ENCODE peak calls at places on chromosome 2, in five cellular contexts. I is right lobe of liver, L is AG04450, H is osteoblast, O is fibroblast of lung. P is an unnamed sample. For H3K9me3, the result is how much of the 10 kb centered on the place peaks cover.

GRCh38 chr2:178828496-178828895 is 21.3 kb upstream of the TTN start:
- DNase-seq in O (no peak), H (no peak), I (no peak), L (no peak), P (no peak)

GRCh38 chr2:15299904-15300528 is 261.1 kb downstream of the NBAS start:
- DNase-seq in I (no peak), H (no peak), O (no peak), L (no peak), P (no peak)

GRCh38 chr2:60540054-60540453 is 13.4 kb downstream of the BCL11A start:
- DNase-seq in H (no peak), I (no peak), L (no peak), O (no peak), P (no peak)

GRCh38 chr2:72828840-72829507 is 3.1 kb upstream of the EXOC6B start:
- DNase-seq in O (peak), L (no peak), H (no peak), I (no peak), P (no peak)

GRCh38 chr2:20812779-20813178 is 10.1 kb downstream of the LDAH start:
- DNase-seq in L (no peak), H (no peak), I (no peak), O (no peak), P (no peak)

GRCh38 chr2:63435080-63435479 is 153.2 kb downstream of the WDPCP start:
- DNase-seq in I (no peak), L (no peak), O (peak), H (no peak), P (no peak)

GRCh38 chr2:113799375-113799774 is 42.9 kb upstream of the SLC35F5 start:
- DNase-seq in O (peak), I (no peak), L (no peak), H (no peak), P (no peak)

GRCh38 chr2:240086563-240086962 is 33.2 kb upstream of the OR6B3 start:
- DNase-seq in O (no peak), H (no peak), L (no peak), I (no peak), P (no peak)

GRCh38 chr2:40218679-40219078 is 233.2 kb downstream of the SLC8A1 start:
- DNase-seq in L (no peak), I (peak), O (peak), H (no peak), P (no peak)

GRCh38 chr2:178707471-178707870 is 99.8 kb downstream of the TTN start:
- DNase-seq in O (no peak), L (no peak), H (no peak), I (no peak), P (no peak)

GRCh38 chr2:1472350-1472749 is 59.1 kb downstream of the TPO start:
- DNase-seq in H (peak), L (no peak), I (no peak), O (no peak), P (no peak)

GRCh38 chr2:50840346-50841124 is 191.4 kb downstream of the NRXN1 start:
- DNase-seq in H (no peak), O (no peak), L (no peak), I (no peak), P (no peak)

GRCh38 chr2:109059474-109060165 is 69.4 kb upstream of the SH3RF3 start:
- DNase-seq in I (peak), O (no peak), H (no peak), L (no peak), P (no peak)

GRCh38 chr2:1685957-1686783 is 58.1 kb downstream of the PXDN start:
- DNase-seq in O (no peak), H (peak), L (no peak), I (no peak), P (no peak)

GRCh38 chr2:31231571-31232287 is 2.2 kb upstream of the EHD3 start:
- DNase-seq in O (no peak), L (no peak), I (peak), H (no peak), P (no peak)

GRCh38 chr2:69171070-69171811 is 158.3 kb downstream of the ANTXR1 start:
- DNase-seq in O (no peak), I (no peak), L (no peak), H (no peak), P (no peak)

GRCh38 chr2:105645031-105645940 is 99.4 kb upstream of the NCK2 start:
- DNase-seq in O (no peak), I (no peak), H (no peak), L (no peak), P (no peak)

GRCh38 chr2:168624028-168624427 is 168.0 kb downstream of the CERS6 start:
- DNase-seq in L (no peak), H (no peak), I (no peak), O (no peak), P (no peak)

GRCh38 chr2:164917296-164917903 is 37.9 kb downstream of the SLC38A11 start:
- DNase-seq in H (no peak), O (peak), I (peak), L (no peak), P (no peak)

GRCh38 chr2:88258208-88258607 is 88.1 kb downstream of the THNSL2 start:
- DNase-seq in O (no peak), L (no peak), H (no peak), I (no peak), P (no peak)

GRCh38 chr2:163213699-163214098 is 375.1 kb upstream of the KCNH7 start:
- DNase-seq in I (no peak), L (no peak), H (peak), O (peak), P (no peak)

GRCh38 chr2:98932778-98933343 is 3.2 kb downstream of the CRACDL start:
- DNase-seq in L (no peak), I (no peak), O (no peak), H (peak), P (no peak)

GRCh38 chr2:43220229-43220981 is 6.0 kb downstream of the ZFP36L2 start:
- DNase-seq in O (peak), I (no peak), L (no peak), H (peak), P (no peak)

GRCh38 chr2:238492905-238493304 is 66.2 kb downstream of the ASB1 start:
- DNase-seq in I (no peak), O (no peak), H (no peak), L (no peak), P (no peak)

GRCh38 chr2:65647249-65647842 is 214.9 kb upstream of the SPRED2 start:
- DNase-seq in O (no peak), I (no peak), H (no peak), L (no peak), P (no peak)

GRCh38 chr2:42961385-42961800 is 169.0 kb upstream of the HAAO start:
- DNase-seq in I (no peak), L (no peak), H (peak), O (peak), P (no peak)

GRCh38 chr2:177273456-177273855 is 8.9 kb upstream of the NFE2L2 start:
- DNase-seq in O (peak), H (no peak), L (no peak), I (peak), P (no peak)

GRCh38 chr2:98507461-98507860 is 62.8 kb downstream of the INPP4A start:
- DNase-seq in H (no peak), I (no peak), L (no peak), O (no peak), P (no peak)

GRCh38 chr2:238568455-238569414 is 142.0 kb downstream of the ASB1 start:
- DNase-seq in O (no peak), I (peak), L (no peak), H (no peak), P (no peak)

GRCh38 chr2:63734510-63734909 is 107.2 kb upstream of the UGP2 start:
- DNase-seq in O (peak), I (no peak), H (no peak), L (no peak), P (no peak)

GRCh38 chr2:62207480-62207879 is 11.6 kb downstream of the B3GNT2 start:
- DNase-seq in L (no peak), I (no peak), O (no peak), H (no peak), P (no peak)

GRCh38 chr2:62208758-62209114 is 12.8 kb downstream of the B3GNT2 start:
- DNase-seq in O (no peak), L (no peak), H (no peak), I (no peak), P (no peak)

GRCh38 chr2:62209427-62209991 is 13.6 kb downstream of the B3GNT2 start:
- DNase-seq in L (no peak), O (no peak), I (no peak), H (no peak), P (no peak)

GRCh38 chr2:62206024-62206423 is 10.1 kb downstream of the B3GNT2 start:
- DNase-seq in O (no peak), H (no peak), I (no peak), L (no peak), P (no peak)

DNA sequence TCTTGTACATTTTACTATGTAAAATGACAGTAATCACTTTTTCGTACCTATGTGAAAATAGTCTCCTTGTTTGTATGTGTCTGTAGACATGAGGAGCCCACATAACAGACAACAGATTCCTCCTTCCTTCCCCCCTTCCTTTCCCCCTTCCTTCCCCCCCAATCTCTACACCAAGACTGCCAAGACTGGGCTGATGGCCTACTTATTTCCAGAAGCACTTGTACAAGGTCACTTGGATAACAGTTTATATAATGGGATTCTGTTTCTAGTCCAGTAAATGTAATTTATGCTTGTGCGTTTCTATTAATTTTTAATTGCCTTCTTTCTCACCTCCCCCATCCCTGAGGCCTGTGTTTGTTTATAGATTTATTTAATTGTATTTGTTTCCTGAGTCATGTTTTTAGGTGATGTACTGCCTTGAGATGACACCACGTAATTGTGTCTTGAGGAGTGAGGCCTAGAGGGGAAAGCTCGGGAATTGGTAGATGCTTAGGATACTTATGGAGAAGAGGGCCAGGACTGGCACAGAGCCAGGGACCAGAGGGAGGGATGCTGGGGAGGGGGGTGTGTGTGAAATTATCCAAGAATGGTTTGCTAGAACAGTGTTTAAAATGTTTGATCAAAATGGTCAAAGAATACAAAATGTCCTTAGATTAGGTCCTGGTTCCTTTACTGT is 12.3 kb downstream of the B3GNT2 start:
- DNase-seq in H (no peak), I (no peak), O (no peak), L (no peak), P (no peak)
- H3K9me3 ChIP-seq in H (under half), I (under half), O (under half), L (under half), P (under half)

GRCh38 chr2:188833799-188834198 is 140.4 kb upstream of the COL3A1 start:
- DNase-seq in H (no peak), O (no peak), I (no peak), L (no peak), P (no peak)

GRCh38 chr2:188833331-188833730 is 140.8 kb upstream of the COL3A1 start:
- DNase-seq in L (no peak), I (no peak), H (no peak), O (no peak), P (no peak)

GRCh38 chr2:188835821-188836220 is 138.4 kb upstream of the COL3A1 start:
- DNase-seq in H (no peak), O (no peak), I (no peak), L (no peak), P (no peak)
- H3K9me3 ChIP-seq in H (under half), O (under half), I (under half), L (under half), P (under half)

DNA sequence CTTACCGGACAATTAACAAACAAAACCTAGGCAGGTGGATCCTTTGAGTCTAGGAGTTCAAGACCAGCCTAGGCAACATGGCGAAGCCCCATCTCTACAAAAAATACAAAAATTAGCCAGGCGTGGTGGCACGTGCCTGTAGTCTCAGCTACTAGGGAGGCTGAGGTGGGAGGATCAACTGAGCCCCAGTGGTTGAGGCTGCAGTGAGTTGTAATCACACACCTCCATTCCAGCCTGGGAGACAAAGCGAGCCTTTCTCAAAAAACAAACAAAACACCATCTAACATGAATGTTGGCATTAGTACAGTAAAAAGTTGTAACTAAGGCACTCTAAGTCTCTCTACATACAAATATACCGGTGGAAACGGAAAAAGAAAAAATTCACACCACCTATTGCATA is 5.3 kb downstream of the SP3 start:
- DNase-seq in L (no peak), H (no peak), O (no peak), I (no peak), P (no peak)
- H3K9me3 ChIP-seq in L (under half), H (under half), O (under half), I (under half), P (under half)

GRCh38 chr2:218710334-218710686 is 325 bp upstream of the TTLL4 start:
- DNase-seq in L (no peak), O (no peak), H (no peak), I (no peak), P (no peak)
- H3K9me3 ChIP-seq in L (under half), O (under half), H (under half), I (under half), P (under half)

DNA sequence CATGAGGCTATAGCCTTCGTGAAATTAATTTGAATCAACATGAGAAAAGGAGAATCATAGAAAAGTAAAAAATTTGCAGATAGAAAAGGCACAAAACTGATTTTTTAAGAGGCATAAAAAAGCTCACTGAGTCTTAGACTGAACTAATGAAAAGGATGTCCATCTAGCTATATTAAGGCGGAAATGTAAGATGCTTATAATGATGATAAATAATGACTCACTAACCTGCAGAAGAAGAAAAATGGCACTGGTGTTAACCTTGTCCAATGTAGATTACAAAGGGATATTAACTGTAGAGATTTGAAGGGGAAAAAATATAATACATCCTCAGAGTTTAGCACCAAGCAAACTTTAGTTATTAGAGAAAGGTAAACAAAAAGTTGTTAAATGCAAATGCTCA is 1098.0 kb upstream of the DDX18 start:
- DNase-seq in I (no peak), H (no peak), O (no peak), L (no peak), P (no peak)
- H3K9me3 ChIP-seq in I (under half), H (under half), O (under half), L (under half), P (under half)